ENCODE peak calls at places on chromosomes 16 and 17, in ten cellular contexts. One of them, this sample, is unnamed.

GRCh38 chr16:89720859-89721643 is at the start of the genes VPS9D1 and ZNF276:
- DNase-seq in uterus: peak; percentile 67
- DNase-seq in kidney: peak; percentile 94
- DNase-seq in fibroblast of lung: peak; percentile 75
- DNase-seq in IMR-90: peak; percentile 69
- DNase-seq in stomach: peak; percentile 86
- DNase-seq in astrocyte: peak; percentile 56
- DNase-seq in ovary: peak; percentile 85
- DNase-seq in mammary epithelial cell: peak; percentile 79
- DNase-seq in suprapubic skin: peak; percentile 86
- DNase-seq in this sample: no peak

GRCh38 chr17:82915010-82915696 is 75.3 kb upstream of the ZNF750 start:
- DNase-seq in stomach: no peak
- DNase-seq in uterus: no peak
- DNase-seq in astrocyte: no peak
- DNase-seq in kidney: peak; percentile 36
- DNase-seq in fibroblast of lung: no peak
- DNase-seq in mammary epithelial cell: no peak
- DNase-seq in IMR-90: no peak
- DNase-seq in ovary: no peak
- DNase-seq in suprapubic skin: no peak
- DNase-seq in this sample: no peak

GRCh38 chr17:2089021-2089422 is 34.1 kb downstream of the HIC1 start:
- DNase-seq in fibroblast of lung: peak; percentile 62
- DNase-seq in suprapubic skin: no peak
- DNase-seq in uterus: peak; percentile 49
- DNase-seq in astrocyte: peak; percentile 68
- DNase-seq in ovary: no peak
- DNase-seq in IMR-90: peak; percentile 73
- DNase-seq in mammary epithelial cell: no peak
- DNase-seq in kidney: peak; percentile 37
- DNase-seq in stomach: no peak
- DNase-seq in this sample: no peak

GRCh38 chr17:37483311-37484039 is 6.2 kb upstream of the DUSP14 start:
- DNase-seq in kidney: no peak
- DNase-seq in fibroblast of lung: peak; percentile 98
- DNase-seq in IMR-90: peak; percentile 98
- DNase-seq in stomach: no peak
- DNase-seq in uterus: peak; percentile 32
- DNase-seq in suprapubic skin: no peak
- DNase-seq in ovary: no peak
- DNase-seq in mammary epithelial cell: no peak
- DNase-seq in astrocyte: peak; percentile 75
- DNase-seq in this sample: peak; percentile 92

GRCh38 chr17:1490643-1491405 is 1.7 kb downstream of the MYO1C start:
- DNase-seq in uterus: peak; percentile 60
- DNase-seq in IMR-90: no peak
- DNase-seq in fibroblast of lung: peak; percentile 34
- DNase-seq in mammary epithelial cell: peak; percentile 42
- DNase-seq in stomach: peak; percentile 68
- DNase-seq in kidney: peak; percentile 92
- DNase-seq in suprapubic skin: peak; percentile 86
- DNase-seq in ovary: peak; percentile 67
- DNase-seq in astrocyte: no peak
- DNase-seq in this sample: no peak

GRCh38 chr16:457732-458400 is 32.4 kb downstream of the RAB11FIP3 start:
- DNase-seq in mammary epithelial cell: no peak
- DNase-seq in astrocyte: no peak
- DNase-seq in uterus: no peak
- DNase-seq in kidney: no peak
- DNase-seq in fibroblast of lung: no peak
- DNase-seq in suprapubic skin: no peak
- DNase-seq in stomach: no peak
- DNase-seq in ovary: no peak
- DNase-seq in IMR-90: no peak
- DNase-seq in this sample: no peak

GRCh38 chr16:80323808-80324195 is 217.0 kb upstream of the DYNLRB2 start:
- DNase-seq in astrocyte: no peak
- DNase-seq in IMR-90: no peak
- DNase-seq in uterus: no peak
- DNase-seq in fibroblast of lung: no peak
- DNase-seq in suprapubic skin: no peak
- DNase-seq in stomach: no peak
- DNase-seq in ovary: no peak
- DNase-seq in mammary epithelial cell: no peak
- DNase-seq in kidney: no peak
- DNase-seq in this sample: no peak

GRCh38 chr17:50148226-50149098 is 2.0 kb downstream of the PPP1R9B start:
- DNase-seq in IMR-90: peak; percentile 39
- DNase-seq in uterus: peak; percentile 50
- DNase-seq in mammary epithelial cell: peak; percentile 90
- DNase-seq in astrocyte: no peak
- DNase-seq in fibroblast of lung: no peak
- DNase-seq in kidney: peak; percentile 96
- DNase-seq in stomach: peak; percentile 62
- DNase-seq in suprapubic skin: no peak
- DNase-seq in ovary: peak; percentile 73
- DNase-seq in this sample: no peak

GRCh38 chr16:54116126-54116525 is 170.5 kb downstream of the IRX3 start:
- DNase-seq in ovary: no peak
- DNase-seq in suprapubic skin: no peak
- DNase-seq in IMR-90: no peak
- DNase-seq in stomach: no peak
- DNase-seq in kidney: no peak
- DNase-seq in uterus: no peak
- DNase-seq in astrocyte: no peak
- DNase-seq in mammary epithelial cell: no peak
- DNase-seq in fibroblast of lung: peak; percentile 33
- DNase-seq in this sample: no peak

GRCh38 chr16:89530401-89531381 is 22.5 kb downstream of the SPG7 start:
- DNase-seq in astrocyte: no peak
- DNase-seq in uterus: no peak
- DNase-seq in fibroblast of lung: no peak
- DNase-seq in IMR-90: no peak
- DNase-seq in stomach: no peak
- DNase-seq in suprapubic skin: no peak
- DNase-seq in ovary: no peak
- DNase-seq in mammary epithelial cell: no peak
- DNase-seq in kidney: no peak
- DNase-seq in this sample: no peak

GRCh38 chr16:1433756-1434155 is 2.9 kb downstream of the PERCC1 start:
- DNase-seq in mammary epithelial cell: no peak
- DNase-seq in IMR-90: no peak
- DNase-seq in stomach: no peak
- DNase-seq in fibroblast of lung: no peak
- DNase-seq in suprapubic skin: no peak
- DNase-seq in ovary: no peak
- DNase-seq in uterus: no peak
- DNase-seq in astrocyte: no peak
- DNase-seq in kidney: no peak
- DNase-seq in this sample: no peak

GRCh38 chr16:87850009-87851006 is 19.0 kb downstream of the SLC7A5 start:
- DNase-seq in uterus: no peak
- DNase-seq in fibroblast of lung: peak; percentile 49
- DNase-seq in kidney: no peak
- DNase-seq in astrocyte: no peak
- DNase-seq in stomach: peak; percentile 78
- DNase-seq in suprapubic skin: no peak
- DNase-seq in IMR-90: peak; percentile 31
- DNase-seq in mammary epithelial cell: no peak
- DNase-seq in ovary: peak; percentile 61
- DNase-seq in this sample: no peak

GRCh38 chr17:82375359-82376041 is 3.9 kb downstream of the UTS2R start:
- DNase-seq in IMR-90: no peak
- DNase-seq in fibroblast of lung: no peak
- DNase-seq in astrocyte: no peak
- DNase-seq in ovary: no peak
- DNase-seq in stomach: no peak
- DNase-seq in suprapubic skin: no peak
- DNase-seq in kidney: peak; percentile 61
- DNase-seq in mammary epithelial cell: no peak
- DNase-seq in uterus: no peak
- DNase-seq in this sample: no peak

GRCh38 chr17:10051112-10051511 is 146.0 kb upstream of the RCVRN start:
- DNase-seq in kidney: no peak
- DNase-seq in IMR-90: peak; percentile 67
- DNase-seq in uterus: no peak
- DNase-seq in mammary epithelial cell: no peak
- DNase-seq in astrocyte: no peak
- DNase-seq in suprapubic skin: no peak
- DNase-seq in fibroblast of lung: no peak
- DNase-seq in ovary: no peak
- DNase-seq in stomach: no peak
- DNase-seq in this sample: no peak

GRCh38 chr17:29451338-29451737 is 61.2 kb downstream of the TAOK1 start:
- DNase-seq in IMR-90: no peak
- DNase-seq in uterus: no peak
- DNase-seq in ovary: no peak
- DNase-seq in stomach: no peak
- DNase-seq in mammary epithelial cell: no peak
- DNase-seq in kidney: no peak
- DNase-seq in fibroblast of lung: no peak
- DNase-seq in astrocyte: no peak
- DNase-seq in suprapubic skin: no peak
- DNase-seq in this sample: no peak

DNA sequence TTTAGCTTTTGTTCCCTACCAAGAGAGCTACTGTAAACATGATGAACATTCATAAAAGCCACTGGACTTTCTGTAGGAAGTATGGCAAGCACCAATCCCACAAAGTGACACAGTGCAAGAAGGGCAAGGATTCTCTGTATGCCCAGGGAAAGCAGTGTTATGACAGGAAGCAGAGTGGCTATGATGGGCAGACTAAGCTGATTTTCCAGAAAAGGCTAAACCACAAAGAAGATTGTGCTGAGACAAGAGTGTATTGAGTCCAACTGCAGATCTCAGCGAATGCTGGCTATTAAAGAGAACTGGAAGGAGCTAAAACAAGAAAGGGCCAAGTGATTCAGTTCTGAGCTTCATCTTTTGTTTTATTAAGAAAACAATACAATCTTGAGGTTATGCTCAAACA is 60.5 kb upstream of the EFCAB3 start:
- DNase-seq in astrocyte: no peak
- DNase-seq in suprapubic skin: no peak
- DNase-seq in mammary epithelial cell: no peak
- DNase-seq in IMR-90: no peak
- DNase-seq in stomach: no peak
- DNase-seq in kidney: no peak
- DNase-seq in fibroblast of lung: no peak
- DNase-seq in ovary: no peak
- DNase-seq in uterus: no peak
- DNase-seq in this sample: no peak
- TF ChIP-seq CTCF in astrocyte: no peak
- TF ChIP-seq CTCF in suprapubic skin: no peak
- TF ChIP-seq CTCF in mammary epithelial cell: no peak
- TF ChIP-seq CTCF in IMR-90: no peak
- TF ChIP-seq CTCF in stomach: no peak
- TF ChIP-seq CTCF in kidney: no peak
- TF ChIP-seq CTCF in fibroblast of lung: no peak
- TF ChIP-seq CTCF in ovary: no peak
- TF ChIP-seq CTCF in uterus: no peak
- TF ChIP-seq CTCF in this sample: no peak

GRCh38 chr16:25260416-25260815 is 2.8 kb upstream of the ZKSCAN2 start:
- DNase-seq in astrocyte: no peak
- DNase-seq in uterus: no peak
- DNase-seq in ovary: no peak
- DNase-seq in suprapubic skin: no peak
- DNase-seq in mammary epithelial cell: peak; percentile 11
- DNase-seq in kidney: no peak
- DNase-seq in fibroblast of lung: no peak
- DNase-seq in IMR-90: peak; percentile 34
- DNase-seq in stomach: no peak
- DNase-seq in this sample: no peak
- H3K4me3 ChIP-seq in astrocyte: no peak overlapping the region
- H3K4me3 ChIP-seq in uterus: no peak overlapping the region
- H3K4me3 ChIP-seq in ovary: no peak overlapping the region
- H3K4me3 ChIP-seq in suprapubic skin: no peak overlapping the region
- H3K4me3 ChIP-seq in mammary epithelial cell: no peak overlapping the region
- H3K4me3 ChIP-seq in kidney: no peak overlapping the region
- H3K4me3 ChIP-seq in fibroblast of lung: no peak overlapping the region
- H3K4me3 ChIP-seq in IMR-90: no peak overlapping the region
- H3K4me3 ChIP-seq in stomach: no peak overlapping the region
- H3K4me3 ChIP-seq in this sample: no peak overlapping the region

GRCh38 chr17:66724581-66725341 is 110.2 kb upstream of the CACNG5 start:
- DNase-seq in fibroblast of lung: peak; percentile 88
- DNase-seq in ovary: no peak
- DNase-seq in uterus: no peak
- DNase-seq in IMR-90: peak; percentile 54
- DNase-seq in kidney: no peak
- DNase-seq in suprapubic skin: no peak
- DNase-seq in stomach: peak; percentile 33
- DNase-seq in mammary epithelial cell: no peak
- DNase-seq in astrocyte: peak; percentile 53
- DNase-seq in this sample: no peak
- H3K27ac ChIP-seq in fibroblast of lung: no peak overlapping the region
- H3K27ac ChIP-seq in ovary: no peak overlapping the region
- H3K27ac ChIP-seq in uterus: no peak overlapping the region
- H3K27ac ChIP-seq in IMR-90: no peak overlapping the region
- H3K27ac ChIP-seq in kidney: no peak overlapping the region
- H3K27ac ChIP-seq in suprapubic skin: no peak overlapping the region
- H3K27ac ChIP-seq in stomach: peak overlapping the region; percentile 51
- H3K27ac ChIP-seq in mammary epithelial cell: no peak overlapping the region
- H3K27ac ChIP-seq in astrocyte: no peak overlapping the region
- H3K27ac ChIP-seq in this sample: no peak overlapping the region

GRCh38 chr16:8634991-8635736 is 13.7 kb downstream of the METTL22 start:
- DNase-seq in kidney: no peak
- DNase-seq in astrocyte: peak; percentile 13
- DNase-seq in IMR-90: peak; percentile 28
- DNase-seq in suprapubic skin: peak; percentile 59
- DNase-seq in uterus: no peak
- DNase-seq in stomach: no peak
- DNase-seq in mammary epithelial cell: no peak
- DNase-seq in ovary: no peak
- DNase-seq in fibroblast of lung: peak; percentile 41
- DNase-seq in this sample: no peak
- TF ChIP-seq CTCF in kidney: no peak
- TF ChIP-seq CTCF in astrocyte: peak; percentile 84
- TF ChIP-seq CTCF in IMR-90: peak; percentile 83
- TF ChIP-seq CTCF in suprapubic skin: no peak
- TF ChIP-seq CTCF in uterus: no peak
- TF ChIP-seq CTCF in stomach: no peak
- TF ChIP-seq CTCF in mammary epithelial cell: peak; percentile 31
- TF ChIP-seq CTCF in ovary: no peak
- TF ChIP-seq CTCF in fibroblast of lung: peak; percentile 74
- TF ChIP-seq CTCF in this sample: peak; percentile 63

DNA sequence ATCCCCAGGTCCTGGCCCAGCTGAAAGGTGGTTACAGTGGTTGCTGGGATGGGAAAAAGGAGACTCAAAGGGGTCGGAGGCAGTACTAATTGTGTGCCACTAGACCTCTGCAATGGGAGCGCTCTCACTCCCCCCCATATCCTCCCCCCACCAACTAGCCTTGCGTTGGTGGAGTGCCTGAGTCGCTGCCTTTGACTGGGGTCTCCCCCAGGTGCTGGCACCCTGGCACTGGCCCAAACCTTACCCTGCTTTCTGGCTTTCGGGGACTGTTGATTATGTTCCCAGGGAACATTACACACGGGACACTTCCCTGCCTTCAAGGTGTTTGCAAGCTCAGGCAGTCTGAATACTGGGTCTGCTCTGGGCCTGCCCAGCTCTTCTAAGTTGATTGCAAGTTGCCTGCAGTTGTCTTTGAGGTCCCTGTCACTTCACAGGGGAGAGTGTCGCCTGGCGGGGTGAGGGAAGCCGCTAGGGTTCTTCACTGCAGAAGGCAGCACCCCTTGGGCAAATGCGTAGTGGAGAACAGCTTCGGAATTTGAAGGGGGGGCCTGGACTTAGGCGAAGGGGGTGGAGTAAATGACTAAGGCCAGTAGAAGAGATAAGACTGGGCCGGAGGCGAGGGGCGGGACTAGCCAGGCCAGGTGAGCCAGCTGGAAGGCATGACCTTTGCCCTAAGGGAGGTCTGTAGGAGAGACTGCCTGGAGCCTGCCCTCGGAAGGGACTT is 98.0 kb downstream of the RAB11FIP4 start:
- DNase-seq in stomach: peak; percentile 92
- DNase-seq in suprapubic skin: no peak
- DNase-seq in kidney: peak; percentile 87
- DNase-seq in mammary epithelial cell: no peak
- DNase-seq in ovary: peak; percentile 38
- DNase-seq in fibroblast of lung: no peak
- DNase-seq in uterus: no peak
- DNase-seq in IMR-90: no peak
- DNase-seq in astrocyte: no peak
- DNase-seq in this sample: no peak
- H3K4me3 ChIP-seq in stomach: peak overlapping the region; percentile 58
- H3K4me3 ChIP-seq in suprapubic skin: peak overlapping the region; percentile 55
- H3K4me3 ChIP-seq in kidney: peak overlapping the region; percentile 69
- H3K4me3 ChIP-seq in mammary epithelial cell: no peak overlapping the region
- H3K4me3 ChIP-seq in ovary: no peak overlapping the region
- H3K4me3 ChIP-seq in fibroblast of lung: no peak overlapping the region
- H3K4me3 ChIP-seq in uterus: no peak overlapping the region
- H3K4me3 ChIP-seq in IMR-90: no peak overlapping the region
- H3K4me3 ChIP-seq in astrocyte: no peak overlapping the region
- H3K4me3 ChIP-seq in this sample: no peak overlapping the region